ENCODE peak calls at places on chromosomes 16 and 17, in ten cellular contexts. A is right lobe of liver; X is cardiac muscle cell; Q is heart left ventricle; N is uterus; K is fibroblast of lung; J is SK-N-SH; C is CD4-positive, alpha-beta memory T cell; E is OCI-LY7; O is prostate gland. Y is an unnamed sample.

GRCh38 chr16:85491798-85492616 is 121.1 kb upstream of the GSE1 start:
- DNase-seq in A (peak), X (peak), Q (peak), N (peak), K (peak), J (no peak), C (no peak), E (no peak), O (peak), Y (peak)

GRCh38 chr17:43908111-43908721 is 880 bp upstream of the MPP2 start:
- DNase-seq in A (no peak), X (peak), Q (peak), N (peak), K (peak), J (peak), C (peak), E (peak), O (peak), Y (peak)

GRCh38 chr16:4936991-4937781 is at the start of gene PPL:
- DNase-seq in A (peak), X (peak), Q (peak), N (peak), K (no peak), J (peak), C (no peak), E (no peak), O (peak), Y (peak)

GRCh38 chr17:77045441-77046041 is 95.2 kb upstream of the SEC14L1 start:
- DNase-seq in A (no peak), X (no peak), Q (no peak), N (no peak), K (peak), J (no peak), C (no peak), E (no peak), O (no peak), Y (no peak)

GRCh38 chr17:1561420-1562177 is 993 bp downstream of the PITPNA start:
- DNase-seq in A (peak), X (peak), Q (peak), N (no peak), K (peak), J (peak), C (peak), E (peak), O (no peak), Y (peak)

GRCh38 chr16:66197668-66198278 is 168.7 kb upstream of the CDH5 start:
- DNase-seq in A (no peak), X (no peak), Q (no peak), N (no peak), K (no peak), J (no peak), C (no peak), E (no peak), O (no peak), Y (no peak)

GRCh38 chr16:7086842-7087616 is 245.6 kb upstream of the RBFOX1 start:
- DNase-seq in A (peak), X (peak), Q (peak), N (no peak), K (no peak), J (peak), C (no peak), E (no peak), O (no peak), Y (peak)

GRCh38 chr16:11016993-11017392 is 72.6 kb downstream of the CLEC16A start:
- DNase-seq in A (no peak), X (no peak), Q (peak), N (peak), K (peak), J (no peak), C (no peak), E (no peak), O (peak), Y (peak)

GRCh38 chr17:62562656-62563055 is 64.8 kb upstream of the MRC2 start:
- DNase-seq in A (no peak), X (no peak), Q (no peak), N (no peak), K (peak), J (no peak), C (no peak), E (no peak), O (no peak), Y (no peak)

GRCh38 chr16:8958344-8958808 is 5.3 kb downstream of the USP7 start:
- DNase-seq in A (no peak), X (no peak), Q (peak), N (peak), K (peak), J (peak), C (peak), E (peak), O (no peak), Y (no peak)

GRCh38 chr16:87653234-87653633 is 50.9 kb downstream of the JPH3 start:
- DNase-seq in A (no peak), X (peak), Q (no peak), N (no peak), K (peak), J (peak), C (no peak), E (peak), O (no peak), Y (no peak)

GRCh38 chr16:20868890-20869289 is 31.3 kb downstream of the DCUN1D3 start:
- DNase-seq in A (peak), X (peak), Q (peak), N (peak), K (peak), J (peak), C (no peak), E (no peak), O (peak), Y (peak)

GRCh38 chr16:20870122-20870521 is 30.0 kb downstream of the DCUN1D3 start:
- DNase-seq in A (no peak), X (no peak), Q (no peak), N (no peak), K (no peak), J (no peak), C (no peak), E (no peak), O (no peak), Y (no peak)

GRCh38 chr16:20871935-20872815 is 28.0 kb downstream of the DCUN1D3 start:
- DNase-seq in A (no peak), X (no peak), Q (no peak), N (no peak), K (peak), J (no peak), C (no peak), E (no peak), O (no peak), Y (no peak)

GRCh38 chr16:20873331-20873730 is 26.8 kb downstream of the DCUN1D3 start:
- DNase-seq in A (peak), X (no peak), Q (no peak), N (no peak), K (no peak), J (no peak), C (no peak), E (no peak), O (no peak), Y (no peak)

GRCh38 chr16:20871258-20871657 is 28.9 kb downstream of the DCUN1D3 start:
- DNase-seq in A (no peak), X (no peak), Q (no peak), N (no peak), K (no peak), J (no peak), C (no peak), E (no peak), O (no peak), Y (no peak)
- H3K27ac ChIP-seq in A (no peak), X (no peak), Q (no peak), N (peak), K (no peak), J (no peak), C (no peak), E (no peak), O (no peak), Y (no peak)

DNA sequence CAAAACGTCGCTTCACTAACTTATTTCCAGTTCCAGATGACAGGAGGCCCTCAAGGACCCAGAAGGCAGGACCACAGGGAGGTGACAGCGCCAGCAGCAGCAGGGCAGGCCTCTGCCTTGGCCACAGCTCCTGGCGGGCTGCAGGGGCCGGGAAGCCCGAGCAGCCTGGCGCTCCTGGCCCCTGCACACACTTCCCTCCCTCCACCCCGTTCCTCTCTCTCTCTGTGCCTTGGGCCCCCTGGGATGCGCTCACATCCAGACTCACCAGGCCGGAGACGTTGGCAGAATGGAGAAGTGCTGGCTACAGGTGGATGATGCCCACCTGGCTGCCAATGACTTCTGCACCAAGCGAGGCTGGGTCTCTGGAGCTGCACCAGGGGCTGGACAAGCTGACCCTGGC is 12.7 kb downstream of the ZNF594 start:
- DNase-seq in A (no peak), X (no peak), Q (no peak), N (no peak), K (no peak), J (no peak), C (no peak), E (no peak), O (no peak), Y (no peak)
- H3K4me3 ChIP-seq in A (no peak), X (no peak), Q (no peak), N (no peak), K (no peak), J (no peak), C (no peak), E (no peak), O (no peak), Y (no peak)

GRCh38 chr17:8152112-8152775 is at the start of gene PER1:
- DNase-seq in A (peak), X (peak), Q (peak), N (peak), K (peak), J (peak), C (peak), E (peak), O (peak), Y (peak)
- H3K27ac ChIP-seq in A (peak), X (peak), Q (peak), N (peak), K (peak), J (peak), C (peak), E (peak), O (peak), Y (peak)

DNA sequence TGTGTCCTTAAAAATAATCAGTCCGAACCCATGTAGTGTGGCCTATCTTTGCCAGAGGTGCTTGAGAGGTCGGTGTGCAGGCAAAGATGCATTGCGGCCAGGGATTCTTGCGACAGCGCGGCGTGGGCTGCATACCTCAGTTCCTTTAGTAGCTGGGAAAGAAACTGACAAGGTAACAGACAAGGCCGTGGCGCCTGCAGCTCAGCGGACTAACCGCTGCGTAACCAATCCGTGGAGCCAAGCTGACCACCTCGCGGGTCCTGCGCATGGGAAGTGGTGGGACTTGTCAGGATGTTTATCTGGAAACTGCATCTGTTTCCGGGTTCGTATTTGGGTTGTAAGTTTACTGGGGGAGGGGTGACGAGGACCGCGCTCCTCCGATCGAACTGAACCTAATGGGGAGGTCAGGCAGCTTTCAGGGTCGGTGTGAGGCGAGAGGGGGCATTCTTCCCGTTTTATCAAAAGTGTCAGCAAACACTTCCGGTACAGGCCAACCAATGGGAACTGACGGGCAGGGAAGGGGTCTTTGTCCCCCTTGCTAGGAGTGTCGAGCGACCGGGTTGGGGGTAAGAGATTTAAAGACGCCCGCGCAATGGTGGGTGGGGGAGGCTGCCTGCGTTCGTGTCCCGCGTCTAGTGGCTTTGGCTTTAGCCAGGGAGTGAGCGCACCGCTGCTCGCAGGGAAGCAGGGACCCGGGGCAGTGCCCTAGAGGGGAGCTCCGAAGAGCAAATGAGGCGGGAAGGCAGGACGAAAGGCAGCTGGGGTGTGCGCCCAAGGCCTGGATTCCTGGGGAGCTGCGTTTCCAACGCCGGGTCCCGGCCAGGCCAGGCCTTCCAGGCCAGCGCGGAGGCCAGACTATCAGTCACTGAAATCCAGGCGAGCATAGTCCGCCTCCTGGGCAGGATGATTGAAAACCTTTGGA is 7.0 kb downstream of the IRX6 start:
- DNase-seq in A (no peak), X (peak), Q (peak), N (no peak), K (no peak), J (no peak), C (no peak), E (no peak), O (no peak), Y (no peak)
- H3K4me3 ChIP-seq in A (no peak), X (peak), Q (peak), N (no peak), K (no peak), J (no peak), C (no peak), E (no peak), O (no peak), Y (no peak)

DNA sequence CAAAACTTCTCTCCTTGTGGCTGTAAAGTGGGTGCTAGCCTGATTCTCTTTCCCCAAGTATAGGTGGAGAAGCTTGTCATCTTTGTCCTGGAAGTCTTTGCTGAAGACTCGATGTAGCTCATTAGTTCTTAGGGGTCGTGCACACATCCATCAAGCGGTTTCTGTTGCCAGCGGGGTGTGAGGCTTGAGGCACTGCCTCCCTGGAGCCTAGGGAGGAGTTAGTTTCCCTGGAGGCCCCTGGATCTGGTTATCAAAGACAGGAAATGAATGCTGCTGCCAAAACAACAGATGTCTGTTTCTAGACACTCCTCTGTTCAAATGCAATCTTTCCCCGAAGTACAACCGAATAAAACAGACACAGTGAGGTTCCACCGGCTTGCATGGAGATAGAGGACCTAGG is 17.4 kb downstream of the HS3ST4 start:
- DNase-seq in A (no peak), X (no peak), Q (no peak), N (no peak), K (no peak), J (no peak), C (no peak), E (no peak), O (no peak), Y (no peak)
- H3K27ac ChIP-seq in A (no peak), X (no peak), Q (no peak), N (no peak), K (no peak), J (no peak), C (no peak), E (no peak), O (no peak), Y (no peak)

GRCh38 chr17:73342057-73342522 is 30.3 kb upstream of the CDC42EP4 start:
- DNase-seq in A (no peak), X (peak), Q (peak), N (peak), K (peak), J (peak), C (no peak), E (no peak), O (peak), Y (peak)

GRCh38 chr17:73343739-73344454 is 32.1 kb upstream of the CDC42EP4 start:
- DNase-seq in A (no peak), X (peak), Q (no peak), N (no peak), K (no peak), J (peak), C (no peak), E (no peak), O (no peak), Y (no peak)

GRCh38 chr17:73343168-73343634 is 31.4 kb upstream of the CDC42EP4 start:
- DNase-seq in A (no peak), X (peak), Q (peak), N (peak), K (peak), J (peak), C (no peak), E (no peak), O (no peak), Y (no peak)

GRCh38 chr17:73341350-73342056 is 29.7 kb upstream of the CDC42EP4 start:
- DNase-seq in A (no peak), X (no peak), Q (no peak), N (no peak), K (no peak), J (no peak), C (no peak), E (no peak), O (no peak), Y (no peak)

GRCh38 chr17:73342549-73343167 is 30.9 kb upstream of the CDC42EP4 start:
- DNase-seq in A (no peak), X (no peak), Q (no peak), N (no peak), K (peak), J (no peak), C (no peak), E (no peak), O (no peak), Y (no peak)
- H3K4me3 ChIP-seq in A (no peak), X (no peak), Q (peak), N (no peak), K (no peak), J (no peak), C (no peak), E (no peak), O (no peak), Y (no peak)

GRCh38 chr17:71484546-71484945 is 636.3 kb upstream of the SOX9 start:
- DNase-seq in A (no peak), X (no peak), Q (no peak), N (no peak), K (peak), J (no peak), C (no peak), E (no peak), O (no peak), Y (no peak)

GRCh38 chr17:71482625-71483024 is 638.2 kb upstream of the SOX9 start:
- DNase-seq in A (no peak), X (no peak), Q (no peak), N (no peak), K (no peak), J (no peak), C (no peak), E (no peak), O (no peak), Y (no peak)

GRCh38 chr17:71486171-71486740 is 634.6 kb upstream of the SOX9 start:
- DNase-seq in A (no peak), X (no peak), Q (no peak), N (no peak), K (peak), J (no peak), C (no peak), E (no peak), O (no peak), Y (no peak)
- H3K27ac ChIP-seq in A (no peak), X (no peak), Q (no peak), N (no peak), K (no peak), J (no peak), C (no peak), E (no peak), O (no peak), Y (no peak)